ENCODE peak calls at places on chromosomes 2 and 18, in ten cellular contexts. J, X, H, C, T, N, M, B, S and R are unnamed samples.

GRCh38 chr18:22683196-22683676 is 249.9 kb upstream of the RBBP8 start:
- DNase-seq in X (no peak), B (peak; percentile 96), H (peak; percentile 91), S (peak; percentile 97), N (peak; percentile 27), J (peak; percentile 63), T (peak; percentile 80), C (peak; percentile 71), M (no peak), R (no peak)

GRCh38 chr2:122519806-122520205 is 764.4 kb downstream of the TSN start:
- DNase-seq in J (no peak), S (no peak), M (no peak), H (no peak), C (no peak), T (no peak), N (no peak), X (no peak), B (no peak), R (no peak)

GRCh38 chr2:37189452-37190153 is 1.1 kb upstream of the SULT6B1 start:
- DNase-seq in B (peak; percentile 85), T (peak; percentile 68), N (no peak), C (peak; percentile 77), H (no peak), X (peak; percentile 98), S (no peak), J (no peak), M (no peak), R (peak; percentile 74)

GRCh38 chr18:11995445-11996189 is 14.3 kb downstream of the IMPA2 start:
- DNase-seq in M (peak; percentile 91), X (peak; percentile 83), J (peak; percentile 90), B (peak; percentile 77), T (peak; percentile 53), H (peak; percentile 85), S (peak; percentile 74), C (peak; percentile 65), N (peak; percentile 65), R (peak; percentile 57)

GRCh38 chr2:199100326-199101110 is 357.2 kb downstream of the SATB2 start:
- DNase-seq in H (no peak), N (no peak), T (no peak), B (no peak), C (no peak), M (no peak), J (no peak), S (no peak), X (no peak), R (no peak)

GRCh38 chr2:15753233-15753798 is 161.6 kb downstream of the DDX1 start:
- DNase-seq in X (no peak), B (no peak), C (no peak), M (no peak), J (no peak), N (no peak), S (no peak), H (no peak), T (no peak), R (no peak)

GRCh38 chr2:105808418-105809098 is 63.8 kb downstream of the NCK2 start:
- DNase-seq in M (no peak), J (no peak), H (no peak), X (no peak), T (no peak), N (no peak), C (no peak), S (no peak), B (no peak), R (no peak)

GRCh38 chr2:27042159-27042661 is 9.3 kb upstream of the AGBL5 start:
- DNase-seq in N (no peak), H (no peak), S (no peak), C (no peak), T (no peak), B (no peak), J (peak; percentile 53), M (peak; percentile 64), X (no peak), R (no peak)

GRCh38 chr18:49843778-49844625 is 30.7 kb upstream of the ACAA2 start:
- DNase-seq in N (no peak), H (no peak), J (no peak), T (no peak), B (no peak), X (no peak), S (no peak), C (no peak), M (peak; percentile 59), R (no peak)

GRCh38 chr2:159285929-159286708 is at the start of gene WDSUB1:
- DNase-seq in N (peak; percentile 75), T (peak; percentile 73), M (peak; percentile 89), H (peak; percentile 74), C (peak; percentile 79), J (peak; percentile 94), S (peak; percentile 73), B (peak; percentile 39), X (peak; percentile 76), R (peak; percentile 37)

GRCh38 chr2:159285433-159285832 is 1.1 kb downstream of the WDSUB1 start:
- DNase-seq in N (no peak), X (no peak), C (no peak), S (no peak), H (no peak), J (peak; percentile 41), M (peak; percentile 79), T (no peak), B (no peak), R (no peak)

GRCh38 chr2:159287733-159288132 is 1.2 kb upstream of the WDSUB1 start:
- DNase-seq in N (no peak), H (no peak), M (no peak), S (no peak), T (no peak), J (no peak), C (no peak), X (no peak), B (no peak), R (no peak)

GRCh38 chr2:159283529-159283928 is 3.0 kb downstream of the WDSUB1 start:
- DNase-seq in H (no peak), C (no peak), X (no peak), B (no peak), M (no peak), S (no peak), J (no peak), N (no peak), T (no peak), R (no peak)

DNA sequence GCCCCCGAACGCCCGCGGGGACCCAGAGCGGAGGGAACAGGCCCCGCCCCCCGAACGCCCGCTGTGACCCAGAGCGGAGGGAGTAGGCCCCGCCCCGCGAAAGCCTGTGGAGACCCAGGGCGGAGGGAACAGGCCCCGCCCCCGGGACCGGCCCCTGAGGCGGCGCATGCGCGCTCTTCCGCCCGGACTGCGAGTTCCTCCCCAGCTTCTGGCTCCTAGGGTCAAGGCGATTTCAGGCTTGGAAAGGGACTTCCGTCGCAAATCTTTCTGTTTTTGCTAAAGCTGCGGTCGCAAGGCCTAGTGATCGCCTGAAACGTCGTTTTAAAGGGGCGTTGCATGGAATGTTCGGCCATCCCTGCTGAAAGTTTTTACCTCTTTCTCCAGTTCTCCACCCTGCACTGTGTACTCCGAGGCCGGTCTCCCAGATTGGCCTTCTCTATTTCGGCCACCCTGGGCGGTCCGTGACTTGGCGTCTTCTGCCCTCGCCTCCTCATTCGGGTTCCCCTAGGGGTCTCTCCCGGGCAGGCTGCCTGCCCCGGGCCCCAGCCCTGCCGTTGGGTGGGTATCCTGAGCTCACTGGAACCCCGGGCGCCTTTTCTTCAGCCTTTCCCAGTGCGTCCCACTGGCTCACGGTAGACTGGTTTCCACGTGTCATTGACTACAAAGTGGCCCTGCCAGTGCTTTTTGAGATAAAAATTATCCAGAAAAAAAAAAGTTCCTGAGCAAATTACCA is 372 bp upstream of the WDSUB1 start:
- DNase-seq in S (peak; percentile 98), C (peak; percentile 99), N (peak; percentile 99), H (peak; percentile 100), B (peak; percentile 95), T (peak; percentile 99), J (peak; percentile 100), M (peak; percentile 100), X (peak; percentile 97), R (peak; percentile 94)
- TF ChIP-seq POLR2A in S (peak; percentile 53), C (peak; percentile 80), N (peak; percentile 70), H (no peak), B (peak; percentile 84), T (peak; percentile 43), J (peak; percentile 89), M (peak; percentile 44), X (peak; percentile 58), R (peak; percentile 63)

GRCh38 chr2:61966087-61966727 is 60.7 kb downstream of the COMMD1 start:
- DNase-seq in C (no peak), X (no peak), H (no peak), N (no peak), M (no peak), B (no peak), T (no peak), J (no peak), S (no peak), R (no peak)
- TF ChIP-seq POLR2A in C (no peak), X (no peak), H (no peak), N (no peak), M (no peak), B (no peak), T (no peak), J (no peak), S (no peak), R (no peak)

GRCh38 chr2:127526142-127526939 is at the start of gene IWS1:
- DNase-seq in J (peak; percentile 97), N (peak; percentile 96), M (peak; percentile 97), C (peak; percentile 94), H (peak; percentile 95), T (peak; percentile 92), X (peak; percentile 98), S (peak; percentile 95), B (peak; percentile 97), R (peak; percentile 84)
- TF ChIP-seq POLR2A in J (peak; percentile 74), N (peak; percentile 72), M (no peak), C (peak; percentile 75), H (peak; percentile 15), T (peak; percentile 76), X (peak; percentile 60), S (peak; percentile 75), B (peak; percentile 49), R (peak; percentile 35)

DNA sequence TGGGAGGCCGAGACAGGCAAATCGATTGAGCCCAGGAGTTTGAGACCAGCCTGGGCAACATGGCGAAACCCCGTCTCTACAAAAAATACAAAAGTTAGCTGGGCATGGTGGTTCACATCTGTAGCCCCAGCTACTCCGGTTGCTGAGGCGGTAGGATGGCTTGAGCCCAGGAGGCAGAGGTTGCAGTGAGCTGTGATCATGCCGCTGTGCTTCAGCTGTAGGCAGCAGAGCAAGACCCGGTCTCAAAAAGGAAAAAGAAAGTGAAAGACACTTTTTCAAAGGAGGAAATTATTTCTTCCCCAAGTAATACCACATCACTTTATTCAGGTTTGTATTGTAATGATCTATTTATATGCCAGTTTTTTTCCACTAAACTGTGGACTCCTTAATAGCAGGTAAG is 35.7 kb upstream of the TAF4B start:
- DNase-seq in T (no peak), X (no peak), S (no peak), C (no peak), M (peak; percentile 88), B (no peak), H (no peak), N (no peak), J (peak; percentile 10), R (no peak)
- TF ChIP-seq POLR2A in T (no peak), X (no peak), S (no peak), C (no peak), M (no peak), B (no peak), H (no peak), N (no peak), J (no peak), R (no peak)